ENCODE peak calls at places on chromosome 2, in ten cellular contexts. One of them, this sample, is unnamed. For H3K27me3, the result is how much of the 10 kb centered on the place peaks cover.

GRCh38 chr2:181239400-181239799 is 217.8 kb upstream of the ITGA4 start:
- DNase-seq in SK-N-SH: no peak
- DNase-seq in lung: no peak
- DNase-seq in aorta: no peak
- DNase-seq in stomach: no peak
- DNase-seq in prostate gland: no peak
- DNase-seq in GM23338: peak
- DNase-seq in kidney epithelial cell: no peak
- DNase-seq in bronchial epithelial cell: peak
- DNase-seq in heart right ventricle: no peak
- DNase-seq in this sample: no peak

GRCh38 chr2:10435427-10436204 is 12.5 kb downstream of the ODC1 start:
- DNase-seq in kidney epithelial cell: no peak
- DNase-seq in prostate gland: no peak
- DNase-seq in SK-N-SH: no peak
- DNase-seq in GM23338: no peak
- DNase-seq in heart right ventricle: no peak
- DNase-seq in aorta: no peak
- DNase-seq in lung: no peak
- DNase-seq in bronchial epithelial cell: no peak
- DNase-seq in stomach: no peak
- DNase-seq in this sample: peak

GRCh38 chr2:39059366-39059952 is 61.4 kb downstream of the SOS1 start:
- DNase-seq in prostate gland: no peak
- DNase-seq in SK-N-SH: peak
- DNase-seq in aorta: no peak
- DNase-seq in lung: no peak
- DNase-seq in bronchial epithelial cell: peak
- DNase-seq in heart right ventricle: no peak
- DNase-seq in kidney epithelial cell: no peak
- DNase-seq in stomach: no peak
- DNase-seq in GM23338: peak
- DNase-seq in this sample: peak

GRCh38 chr2:31070339-31070738 is 67.9 kb downstream of the GALNT14 start:
- DNase-seq in heart right ventricle: no peak
- DNase-seq in prostate gland: no peak
- DNase-seq in stomach: no peak
- DNase-seq in lung: no peak
- DNase-seq in bronchial epithelial cell: peak
- DNase-seq in kidney epithelial cell: no peak
- DNase-seq in SK-N-SH: no peak
- DNase-seq in GM23338: no peak
- DNase-seq in aorta: no peak
- DNase-seq in this sample: no peak

GRCh38 chr2:62992561-62992960 is 58.1 kb upstream of the OTX1 start:
- DNase-seq in heart right ventricle: no peak
- DNase-seq in bronchial epithelial cell: no peak
- DNase-seq in kidney epithelial cell: no peak
- DNase-seq in SK-N-SH: no peak
- DNase-seq in lung: no peak
- DNase-seq in GM23338: peak
- DNase-seq in aorta: no peak
- DNase-seq in prostate gland: no peak
- DNase-seq in stomach: no peak
- DNase-seq in this sample: no peak

GRCh38 chr2:96602330-96602823 is 35.7 kb downstream of the KANSL3 start:
- DNase-seq in SK-N-SH: no peak
- DNase-seq in prostate gland: peak
- DNase-seq in kidney epithelial cell: no peak
- DNase-seq in bronchial epithelial cell: no peak
- DNase-seq in lung: no peak
- DNase-seq in GM23338: no peak
- DNase-seq in aorta: no peak
- DNase-seq in heart right ventricle: no peak
- DNase-seq in stomach: peak
- DNase-seq in this sample: no peak

GRCh38 chr2:154551649-154552048 is 146.8 kb upstream of the KCNJ3 start:
- DNase-seq in SK-N-SH: no peak
- DNase-seq in aorta: no peak
- DNase-seq in stomach: no peak
- DNase-seq in lung: no peak
- DNase-seq in kidney epithelial cell: no peak
- DNase-seq in prostate gland: no peak
- DNase-seq in heart right ventricle: no peak
- DNase-seq in bronchial epithelial cell: no peak
- DNase-seq in GM23338: no peak
- DNase-seq in this sample: no peak

GRCh38 chr2:57330447-57330846 is 716.2 kb upstream of the VRK2 start:
- DNase-seq in SK-N-SH: no peak
- DNase-seq in kidney epithelial cell: peak
- DNase-seq in aorta: no peak
- DNase-seq in lung: no peak
- DNase-seq in bronchial epithelial cell: peak
- DNase-seq in heart right ventricle: no peak
- DNase-seq in prostate gland: no peak
- DNase-seq in stomach: no peak
- DNase-seq in GM23338: peak
- DNase-seq in this sample: no peak

GRCh38 chr2:43273477-43273876 is 47.1 kb upstream of the ZFP36L2 start:
- DNase-seq in GM23338: no peak
- DNase-seq in heart right ventricle: no peak
- DNase-seq in aorta: no peak
- DNase-seq in prostate gland: no peak
- DNase-seq in bronchial epithelial cell: no peak
- DNase-seq in lung: no peak
- DNase-seq in stomach: no peak
- DNase-seq in SK-N-SH: no peak
- DNase-seq in kidney epithelial cell: no peak
- DNase-seq in this sample: no peak

GRCh38 chr2:137237055-137237454 is 471.7 kb downstream of the THSD7B start:
- DNase-seq in SK-N-SH: no peak
- DNase-seq in heart right ventricle: no peak
- DNase-seq in bronchial epithelial cell: peak
- DNase-seq in kidney epithelial cell: no peak
- DNase-seq in aorta: no peak
- DNase-seq in GM23338: no peak
- DNase-seq in lung: no peak
- DNase-seq in stomach: no peak
- DNase-seq in prostate gland: no peak
- DNase-seq in this sample: no peak

GRCh38 chr2:36006444-36006843 is 349.1 kb upstream of the CRIM1 start:
- DNase-seq in GM23338: peak
- DNase-seq in kidney epithelial cell: no peak
- DNase-seq in stomach: no peak
- DNase-seq in SK-N-SH: no peak
- DNase-seq in prostate gland: no peak
- DNase-seq in aorta: no peak
- DNase-seq in heart right ventricle: no peak
- DNase-seq in bronchial epithelial cell: no peak
- DNase-seq in lung: no peak
- DNase-seq in this sample: no peak

GRCh38 chr2:100114011-100114433 is 28.4 kb downstream of the AFF3 start:
- DNase-seq in lung: no peak
- DNase-seq in stomach: no peak
- DNase-seq in heart right ventricle: no peak
- DNase-seq in SK-N-SH: no peak
- DNase-seq in prostate gland: no peak
- DNase-seq in aorta: no peak
- DNase-seq in kidney epithelial cell: no peak
- DNase-seq in bronchial epithelial cell: no peak
- DNase-seq in GM23338: no peak
- DNase-seq in this sample: no peak
- H3K4me3 ChIP-seq in lung: no peak
- H3K4me3 ChIP-seq in stomach: no peak
- H3K4me3 ChIP-seq in heart right ventricle: no peak
- H3K4me3 ChIP-seq in SK-N-SH: no peak
- H3K4me3 ChIP-seq in prostate gland: no peak
- H3K4me3 ChIP-seq in aorta: no peak
- H3K4me3 ChIP-seq in kidney epithelial cell: no peak
- H3K4me3 ChIP-seq in bronchial epithelial cell: no peak
- H3K4me3 ChIP-seq in GM23338: no peak
- H3K4me3 ChIP-seq in this sample: no peak

GRCh38 chr2:101388232-101388631 is 929 bp upstream of the CREG2 start:
- DNase-seq in prostate gland: no peak
- DNase-seq in stomach: no peak
- DNase-seq in SK-N-SH: no peak
- DNase-seq in heart right ventricle: no peak
- DNase-seq in lung: no peak
- DNase-seq in GM23338: no peak
- DNase-seq in bronchial epithelial cell: peak
- DNase-seq in kidney epithelial cell: peak
- DNase-seq in aorta: no peak
- DNase-seq in this sample: no peak

GRCh38 chr2:101383016-101383541 is 4.2 kb downstream of the CREG2 start:
- DNase-seq in stomach: no peak
- DNase-seq in aorta: no peak
- DNase-seq in heart right ventricle: no peak
- DNase-seq in lung: no peak
- DNase-seq in prostate gland: no peak
- DNase-seq in bronchial epithelial cell: no peak
- DNase-seq in kidney epithelial cell: no peak
- DNase-seq in GM23338: no peak
- DNase-seq in SK-N-SH: no peak
- DNase-seq in this sample: no peak

GRCh38 chr2:101387151-101387807 is at the start of gene CREG2:
- DNase-seq in GM23338: peak
- DNase-seq in heart right ventricle: peak
- DNase-seq in lung: peak
- DNase-seq in SK-N-SH: peak
- DNase-seq in bronchial epithelial cell: peak
- DNase-seq in prostate gland: peak
- DNase-seq in stomach: peak
- DNase-seq in kidney epithelial cell: no peak
- DNase-seq in aorta: peak
- DNase-seq in this sample: peak

GRCh38 chr2:101382406-101382805 is 4.9 kb downstream of the CREG2 start:
- DNase-seq in aorta: no peak
- DNase-seq in bronchial epithelial cell: no peak
- DNase-seq in SK-N-SH: no peak
- DNase-seq in GM23338: no peak
- DNase-seq in prostate gland: no peak
- DNase-seq in lung: no peak
- DNase-seq in kidney epithelial cell: no peak
- DNase-seq in stomach: no peak
- DNase-seq in heart right ventricle: no peak
- DNase-seq in this sample: no peak

DNA sequence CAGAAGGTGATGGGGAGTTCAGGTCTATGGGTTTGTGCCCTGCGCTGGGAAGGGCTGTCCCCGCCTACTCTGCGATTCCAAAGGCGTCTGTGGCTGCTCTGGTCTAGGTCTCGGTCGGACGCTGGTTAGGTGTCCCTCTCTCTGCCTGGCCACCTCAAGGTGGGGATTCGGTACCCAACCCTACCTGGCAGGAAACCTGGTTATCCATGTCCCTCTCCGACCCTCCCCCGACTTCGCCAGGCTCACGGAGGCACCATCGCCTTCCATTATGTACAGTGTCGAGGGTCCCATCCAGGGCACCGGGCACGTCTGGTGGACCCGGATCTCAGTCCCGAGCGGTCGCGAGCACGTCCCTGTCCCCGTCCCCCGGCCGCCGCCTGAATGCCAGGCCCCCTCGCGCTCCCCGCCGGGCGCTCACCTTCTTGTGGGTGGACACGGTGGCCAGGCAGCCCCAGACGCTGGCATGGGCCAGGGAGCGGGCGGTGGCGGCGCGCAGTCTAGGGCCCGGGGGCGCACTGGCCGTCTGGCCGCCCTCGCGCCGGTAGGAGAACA is 628 bp downstream of the CREG2 start:
- DNase-seq in prostate gland: no peak
- DNase-seq in heart right ventricle: no peak
- DNase-seq in SK-N-SH: peak
- DNase-seq in lung: no peak
- DNase-seq in aorta: no peak
- DNase-seq in kidney epithelial cell: no peak
- DNase-seq in GM23338: peak
- DNase-seq in stomach: no peak
- DNase-seq in bronchial epithelial cell: no peak
- DNase-seq in this sample: peak
- H3K27me3 ChIP-seq in prostate gland: under half
- H3K27me3 ChIP-seq in heart right ventricle: under half
- H3K27me3 ChIP-seq in SK-N-SH: under half
- H3K27me3 ChIP-seq in lung: under half
- H3K27me3 ChIP-seq in aorta: under half
- H3K27me3 ChIP-seq in kidney epithelial cell: under half
- H3K27me3 ChIP-seq in GM23338: under half
- H3K27me3 ChIP-seq in stomach: under half
- H3K27me3 ChIP-seq in bronchial epithelial cell: under half
- H3K27me3 ChIP-seq in this sample: under half

GRCh38 chr2:65383571-65384488 is 48.6 kb downstream of the SPRED2 start:
- DNase-seq in bronchial epithelial cell: peak
- DNase-seq in aorta: no peak
- DNase-seq in stomach: peak
- DNase-seq in heart right ventricle: peak
- DNase-seq in prostate gland: peak
- DNase-seq in lung: no peak
- DNase-seq in kidney epithelial cell: no peak
- DNase-seq in SK-N-SH: no peak
- DNase-seq in GM23338: no peak
- DNase-seq in this sample: no peak
- H3K4me3 ChIP-seq in bronchial epithelial cell: no peak
- H3K4me3 ChIP-seq in aorta: no peak
- H3K4me3 ChIP-seq in stomach: no peak
- H3K4me3 ChIP-seq in heart right ventricle: no peak
- H3K4me3 ChIP-seq in prostate gland: no peak
- H3K4me3 ChIP-seq in lung: no peak
- H3K4me3 ChIP-seq in kidney epithelial cell: no peak
- H3K4me3 ChIP-seq in SK-N-SH: no peak
- H3K4me3 ChIP-seq in GM23338: no peak
- H3K4me3 ChIP-seq in this sample: no peak

GRCh38 chr2:241741016-241741415 is 6.6 kb downstream of the D2HGDH start:
- DNase-seq in heart right ventricle: no peak
- DNase-seq in bronchial epithelial cell: peak
- DNase-seq in aorta: no peak
- DNase-seq in stomach: no peak
- DNase-seq in kidney epithelial cell: no peak
- DNase-seq in lung: no peak
- DNase-seq in prostate gland: no peak
- DNase-seq in SK-N-SH: no peak
- DNase-seq in GM23338: no peak
- DNase-seq in this sample: no peak

GRCh38 chr2:241744028-241744754 is 9.8 kb downstream of the D2HGDH start:
- DNase-seq in stomach: no peak
- DNase-seq in kidney epithelial cell: no peak
- DNase-seq in aorta: no peak
- DNase-seq in GM23338: no peak
- DNase-seq in heart right ventricle: no peak
- DNase-seq in prostate gland: no peak
- DNase-seq in lung: no peak
- DNase-seq in SK-N-SH: no peak
- DNase-seq in bronchial epithelial cell: no peak
- DNase-seq in this sample: no peak

GRCh38 chr2:241743620-241744019 is 9.2 kb downstream of the D2HGDH start:
- DNase-seq in aorta: no peak
- DNase-seq in prostate gland: no peak
- DNase-seq in SK-N-SH: no peak
- DNase-seq in kidney epithelial cell: no peak
- DNase-seq in lung: no peak
- DNase-seq in stomach: no peak
- DNase-seq in GM23338: no peak
- DNase-seq in heart right ventricle: no peak
- DNase-seq in bronchial epithelial cell: no peak
- DNase-seq in this sample: no peak

GRCh38 chr2:241739651-241740050 is 5.2 kb downstream of the D2HGDH start:
- DNase-seq in kidney epithelial cell: no peak
- DNase-seq in GM23338: no peak
- DNase-seq in aorta: no peak
- DNase-seq in SK-N-SH: no peak
- DNase-seq in lung: no peak
- DNase-seq in heart right ventricle: no peak
- DNase-seq in prostate gland: no peak
- DNase-seq in bronchial epithelial cell: peak
- DNase-seq in stomach: no peak
- DNase-seq in this sample: no peak

GRCh38 chr2:241742320-241742939 is 8.0 kb downstream of the D2HGDH start:
- DNase-seq in bronchial epithelial cell: no peak
- DNase-seq in aorta: no peak
- DNase-seq in SK-N-SH: no peak
- DNase-seq in heart right ventricle: no peak
- DNase-seq in GM23338: no peak
- DNase-seq in lung: no peak
- DNase-seq in prostate gland: no peak
- DNase-seq in stomach: no peak
- DNase-seq in kidney epithelial cell: no peak
- DNase-seq in this sample: no peak
- H3K27me3 ChIP-seq in bronchial epithelial cell: under half
- H3K27me3 ChIP-seq in aorta: under half
- H3K27me3 ChIP-seq in SK-N-SH: under half
- H3K27me3 ChIP-seq in heart right ventricle: under half
- H3K27me3 ChIP-seq in GM23338: under half
- H3K27me3 ChIP-seq in lung: under half
- H3K27me3 ChIP-seq in prostate gland: under half
- H3K27me3 ChIP-seq in stomach: under half
- H3K27me3 ChIP-seq in kidney epithelial cell: under half
- H3K27me3 ChIP-seq in this sample: under half

This sample was measured in H7.